ENCODE peak calls at places on chromosomes 6 and 20, in nine cellular contexts. M is SK-N-SH; V is fibroblast of lung; S is mesendoderm; J is ACHN; N is AG10803; Y is H7; E is stimulated activated CD4-positive, alpha-beta T cell treated with anti-CD3 and anti-CD28 coated beads, Interleukin-12 subunit alpha, Interleukin-12 subunit beta, amount 100 ng/mL, for 4 hours; Z is CD4-positive, CD25-positive, alpha-beta regulatory T cell. B is an unnamed sample.

GRCh38 chr6:110520188-110520956 is 44.0 kb upstream of the SLC22A16 start:
- DNase-seq in N (no peak), S (no peak), Z (no peak), V (no peak), J (no peak), M (no peak), Y (no peak), E (no peak), B (no peak)

GRCh38 chr6:131258010-131258652 is 122.9 kb downstream of the AKAP7 start:
- DNase-seq in V (no peak), M (no peak), N (no peak), S (no peak), Y (no peak), E (no peak), J (peak; percentile 30), Z (no peak), B (no peak)

GRCh38 chr6:159059099-159059498 is 14.3 kb upstream of the TAGAP start:
- DNase-seq in V (no peak), N (no peak), Y (no peak), Z (no peak), M (no peak), S (no peak), E (no peak), J (no peak), B (no peak)

GRCh38 chr6:145278163-145278807 is 457.0 kb downstream of the EPM2A start:
- DNase-seq in Y (no peak), E (no peak), M (no peak), N (peak; percentile 39), J (no peak), Z (no peak), V (peak; percentile 78), S (peak; percentile 27), B (no peak)

GRCh38 chr6:108238321-108238720 is 22.5 kb downstream of the SNX3 start:
- DNase-seq in E (no peak), V (no peak), J (no peak), S (no peak), M (no peak), Z (no peak), Y (no peak), N (no peak), B (no peak)

GRCh38 chr6:154276810-154277577 is 79.6 kb downstream of the IPCEF1 start:
- DNase-seq in V (peak; percentile 46), S (peak; percentile 14), M (peak; percentile 53), Y (peak; percentile 18), Z (peak; percentile 70), E (no peak), J (peak; percentile 56), N (peak; percentile 45), B (peak; percentile 37)

GRCh38 chr6:73942581-73942980 is 246.6 kb downstream of the CD109 start:
- DNase-seq in S (peak; percentile 96), E (no peak), N (peak; percentile 74), V (peak; percentile 16), Y (peak; percentile 19), M (no peak), J (peak; percentile 33), Z (no peak), B (no peak)

GRCh38 chr6:12467706-12468670 is 177.8 kb downstream of the EDN1 start:
- DNase-seq in V (peak; percentile 83), J (no peak), N (peak; percentile 96), Z (no peak), Y (no peak), E (no peak), S (no peak), M (no peak), B (no peak)

GRCh38 chr6:138814179-138814834 is 18.4 kb downstream of the ECT2L start:
- DNase-seq in Y (no peak), Z (no peak), E (no peak), N (no peak), S (no peak), J (no peak), M (no peak), V (no peak), B (no peak)

GRCh38 chr20:33480071-33480470 is 9.8 kb upstream of the CBFA2T2 start:
- DNase-seq in J (no peak), M (no peak), N (no peak), S (no peak), E (no peak), V (no peak), Z (no peak), Y (no peak), B (no peak)

GRCh38 chr6:124590001-124590400 is 372.2 kb upstream of the RNF217 start:
- DNase-seq in V (no peak), S (peak; percentile 82), E (no peak), J (no peak), N (no peak), Y (no peak), M (no peak), Z (no peak), B (no peak)

GRCh38 chr20:57880155-57880648 is 170.4 kb upstream of the PMEPA1 start:
- DNase-seq in Y (peak; percentile 2), J (no peak), E (no peak), V (peak; percentile 33), S (no peak), N (peak; percentile 89), Z (no peak), M (no peak), B (peak; percentile 22)

GRCh38 chr6:79984261-79984660 is 20.2 kb upstream of the TTK start:
- DNase-seq in J (peak; percentile 63), V (peak; percentile 70), S (peak; percentile 57), N (peak; percentile 22), E (no peak), Z (no peak), Y (peak; percentile 5), M (no peak), B (no peak)

GRCh38 chr6:170098428-170099170 is 192.3 kb downstream of the DLL1 start:
- DNase-seq in J (no peak), S (no peak), N (no peak), Y (peak; percentile 51), V (no peak), Z (no peak), E (no peak), M (no peak), B (no peak)

GRCh38 chr20:58130156-58130555 is 98.3 kb downstream of the ANKRD60 start:
- DNase-seq in S (no peak), N (no peak), V (no peak), Z (no peak), J (no peak), Y (no peak), M (no peak), E (no peak), B (no peak)

GRCh38 chr6:143838395-143838794 is 4.7 kb upstream of the LTV1 start:
- DNase-seq in S (no peak), Y (no peak), Z (no peak), E (no peak), M (no peak), J (no peak), V (no peak), N (no peak), B (no peak)